ENCODE peak calls at places on chromosomes 16 and 17, in nine cellular contexts. A is mesenchymal stem cell, J is ascending aorta, E is prostate gland, F is aorta, X is pancreas, P is mammary epithelial cell, Y is fibroblast of lung, S is Peyer's patch. U is an unnamed sample. For H3K4me1 and H3K9me3, the result is how much of the 10 kb centered on the place peaks cover.

GRCh38 chr17:67800495-67800928 is 24.8 kb upstream of the BPTF start:
- DNase-seq in A (peak), J (peak), E (peak), F (peak), X (peak), P (peak), Y (peak), S (peak), U (peak)

GRCh38 chr17:73043686-73044581 is 48.6 kb downstream of the SLC39A11 start:
- DNase-seq in A (no peak), J (no peak), E (no peak), F (no peak), X (no peak), P (peak), Y (peak), S (no peak), U (no peak)

GRCh38 chr17:67477687-67478086 is 100.6 kb downstream of the PITPNC1 start:
- DNase-seq in A (no peak), J (no peak), E (no peak), F (no peak), X (no peak), P (peak), Y (peak), S (no peak), U (no peak)

GRCh38 chr17:50028207-50029120 is 27.4 kb upstream of the ITGA3 start:
- DNase-seq in A (peak), J (no peak), E (no peak), F (peak), X (no peak), P (peak), Y (peak), S (no peak), U (no peak)

GRCh38 chr17:1473170-1473569 is 17.1 kb upstream of the CRK start:
- DNase-seq in A (no peak), J (no peak), E (no peak), F (no peak), X (no peak), P (no peak), Y (no peak), S (no peak), U (no peak)

GRCh38 chr17:39634384-39634871 is 2.5 kb upstream of the STARD3 start:
- DNase-seq in A (peak), J (no peak), E (no peak), F (no peak), X (no peak), P (peak), Y (peak), S (no peak), U (peak)

GRCh38 chr17:51260960-51261958 is 913 bp downstream of the UTP18 start:
- DNase-seq in A (peak), J (no peak), E (peak), F (peak), X (peak), P (no peak), Y (no peak), S (peak), U (peak)

GRCh38 chr16:2149630-2150417 is 1.4 kb downstream of the RAB26 start:
- DNase-seq in A (no peak), J (no peak), E (no peak), F (peak), X (peak), P (no peak), Y (no peak), S (no peak), U (no peak)

GRCh38 chr17:15436399-15437369 is 30.7 kb downstream of the CDRT4 start:
- DNase-seq in A (peak), J (no peak), E (no peak), F (no peak), X (no peak), P (no peak), Y (peak), S (peak), U (no peak)

GRCh38 chr16:67736858-67737257 is 17.7 kb upstream of the GFOD2 start:
- DNase-seq in A (no peak), J (no peak), E (no peak), F (no peak), X (no peak), P (peak), Y (no peak), S (no peak), U (no peak)

GRCh38 chr16:75320435-75320834 is 69.0 kb upstream of the BCAR1 start:
- DNase-seq in A (no peak), J (no peak), E (no peak), F (no peak), X (no peak), P (no peak), Y (no peak), S (no peak), U (peak)

GRCh38 chr17:79075433-79075805 is 795 bp downstream of the ENGASE start:
- DNase-seq in A (peak), J (no peak), E (no peak), F (no peak), X (no peak), P (no peak), Y (no peak), S (no peak), U (no peak)

GRCh38 chr17:75645889-75646625 is 12.8 kb downstream of the SMIM5 start:
- DNase-seq in A (no peak), J (peak), E (peak), F (peak), X (peak), P (no peak), Y (no peak), S (peak), U (peak)

GRCh38 chr17:72666519-72666874 is 426.0 kb downstream of the SLC39A11 start:
- DNase-seq in A (no peak), J (no peak), E (no peak), F (no peak), X (no peak), P (no peak), Y (peak), S (no peak), U (no peak)

GRCh38 chr17:17507465-17508011 is 11.3 kb upstream of the RASD1 start:
- DNase-seq in A (no peak), J (no peak), E (no peak), F (peak), X (peak), P (no peak), Y (no peak), S (peak), U (no peak)

GRCh38 chr16:48054881-48055601 is 100.8 kb downstream of the ABCC12 start:
- DNase-seq in A (peak), J (no peak), E (peak), F (no peak), X (no peak), P (peak), Y (peak), S (no peak), U (peak)

GRCh38 chr16:1823821-1824220 is 2.8 kb downstream of the HAGH start:
- DNase-seq in A (peak), J (no peak), E (no peak), F (no peak), X (no peak), P (peak), Y (peak), S (peak), U (peak)

GRCh38 chr16:84065536-84066132 is 23.0 kb upstream of the SLC38A8 start:
- DNase-seq in A (peak), J (no peak), E (peak), F (no peak), X (no peak), P (peak), Y (peak), S (peak), U (peak)

GRCh38 chr17:74836191-74836590 is 23.5 kb downstream of the GRIN2C start:
- DNase-seq in A (no peak), J (no peak), E (no peak), F (no peak), X (peak), P (no peak), Y (no peak), S (no peak), U (no peak)

DNA sequence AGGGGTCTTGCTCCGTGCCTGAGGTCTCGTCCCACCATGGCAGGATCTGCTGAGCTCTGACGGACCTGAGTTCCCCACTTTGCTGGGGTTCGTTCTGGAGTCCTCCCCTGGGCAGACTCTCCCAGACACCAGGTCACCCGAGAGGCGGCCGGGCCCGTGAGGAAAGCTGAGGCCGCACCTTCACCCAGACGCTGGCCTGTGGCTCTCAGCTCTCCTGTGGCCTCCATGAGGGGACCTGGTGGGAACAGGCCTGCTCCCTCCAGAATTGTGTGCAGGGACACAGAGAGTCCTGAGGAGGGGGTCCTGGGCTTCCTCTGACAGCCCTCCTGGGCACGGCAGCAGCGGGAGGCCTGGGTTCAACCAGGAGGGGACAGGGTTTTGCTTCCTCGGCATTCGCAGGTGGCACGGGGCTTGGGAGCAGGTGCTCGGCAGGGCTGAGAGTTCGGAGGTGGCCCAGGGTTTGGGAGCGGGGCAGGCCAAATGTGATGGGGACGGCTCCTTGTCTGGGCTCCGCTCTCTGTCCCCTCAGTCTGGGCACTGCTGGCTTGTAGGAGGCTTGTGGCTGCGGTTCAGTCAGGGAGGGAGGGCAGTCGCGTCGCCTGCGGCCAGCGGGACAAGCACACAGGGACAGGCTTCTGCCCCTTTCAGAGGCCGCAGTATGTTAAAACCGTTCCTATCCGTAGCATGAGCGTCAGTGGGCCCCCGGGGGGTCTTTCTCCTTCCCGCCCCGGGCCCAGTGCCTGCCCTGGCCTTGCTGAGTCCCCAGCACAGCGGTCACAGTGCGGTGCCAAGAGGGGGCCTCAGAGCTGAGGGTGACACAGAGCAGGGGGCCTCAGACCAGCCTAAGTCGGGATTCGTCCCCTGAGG is 8.1 kb upstream of the SNAI3 start:
- DNase-seq in A (no peak), J (no peak), E (no peak), F (no peak), X (peak), P (no peak), Y (no peak), S (no peak), U (no peak)
- H3K4me1 ChIP-seq in A (under half), J (under half), E (under half), F (under half), X (under half), P (under half), Y (under half), S (under half), U (under half)

GRCh38 chr16:46746821-46747776 is 1.0 kb downstream of the MYLK3 start:
- DNase-seq in A (peak), J (no peak), E (no peak), F (peak), X (no peak), P (no peak), Y (no peak), S (no peak), U (peak)

GRCh38 chr16:46747777-46748651 is at the start of gene MYLK3:
- DNase-seq in A (peak), J (no peak), E (no peak), F (peak), X (no peak), P (no peak), Y (no peak), S (no peak), U (peak)

GRCh38 chr16:46745594-46745993 is 2.5 kb downstream of the MYLK3 start:
- DNase-seq in A (no peak), J (no peak), E (no peak), F (peak), X (no peak), P (no peak), Y (no peak), S (no peak), U (no peak)

GRCh38 chr16:46739934-46740333 is 8.2 kb downstream of the MYLK3 start:
- DNase-seq in A (no peak), J (no peak), E (no peak), F (peak), X (no peak), P (no peak), Y (no peak), S (no peak), U (no peak)

GRCh38 chr16:46743232-46743719 is 4.9 kb downstream of the MYLK3 start:
- DNase-seq in A (peak), J (no peak), E (no peak), F (peak), X (no peak), P (peak), Y (peak), S (no peak), U (peak)
- H3K4me3 ChIP-seq in A (no peak), J (no peak), E (no peak), F (no peak), X (no peak), P (no peak), Y (no peak), S (no peak), U (no peak)

DNA sequence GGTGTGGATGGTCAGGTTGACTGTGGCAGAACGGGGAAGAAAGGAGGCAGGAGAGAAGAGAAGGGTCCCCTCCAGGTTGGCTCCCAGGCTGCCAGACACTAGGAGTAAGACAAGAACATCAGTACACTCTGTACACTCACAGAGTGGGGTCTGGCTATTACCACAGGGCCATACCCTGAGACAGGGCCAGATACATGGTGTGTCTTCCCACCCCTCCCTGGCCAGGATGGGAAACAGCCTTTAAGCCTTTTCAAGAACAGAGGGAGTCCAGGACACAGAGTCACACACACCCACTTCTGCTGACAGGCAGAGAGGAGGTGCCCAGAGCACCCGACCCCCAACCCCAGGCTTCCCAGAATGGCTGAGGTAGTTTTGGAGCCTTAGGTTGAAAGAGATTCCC is 99.4 kb downstream of the LITAF start:
- DNase-seq in A (no peak), J (no peak), E (no peak), F (peak), X (no peak), P (no peak), Y (no peak), S (no peak), U (no peak)
- H3K9me3 ChIP-seq in A (under half), J (under half), E (under half), F (under half), X (under half), P (under half), Y (under half), S (under half), U (under half)

GRCh38 chr16:87108941-87109340 is 208.3 kb downstream of the C16orf95 start:
- DNase-seq in A (no peak), J (no peak), E (no peak), F (no peak), X (no peak), P (peak), Y (no peak), S (no peak), U (no peak)

GRCh38 chr16:87107221-87107620 is 210.0 kb downstream of the C16orf95 start:
- DNase-seq in A (no peak), J (no peak), E (no peak), F (no peak), X (no peak), P (no peak), Y (no peak), S (no peak), U (no peak)

GRCh38 chr16:87108278-87108677 is 208.9 kb downstream of the C16orf95 start:
- DNase-seq in A (no peak), J (no peak), E (no peak), F (no peak), X (no peak), P (no peak), Y (no peak), S (no peak), U (no peak)
- H3K4me1 ChIP-seq in A (under half), J (under half), E (under half), F (under half), X (under half), P (under half), Y (under half), S (under half), U (under half)

DNA sequence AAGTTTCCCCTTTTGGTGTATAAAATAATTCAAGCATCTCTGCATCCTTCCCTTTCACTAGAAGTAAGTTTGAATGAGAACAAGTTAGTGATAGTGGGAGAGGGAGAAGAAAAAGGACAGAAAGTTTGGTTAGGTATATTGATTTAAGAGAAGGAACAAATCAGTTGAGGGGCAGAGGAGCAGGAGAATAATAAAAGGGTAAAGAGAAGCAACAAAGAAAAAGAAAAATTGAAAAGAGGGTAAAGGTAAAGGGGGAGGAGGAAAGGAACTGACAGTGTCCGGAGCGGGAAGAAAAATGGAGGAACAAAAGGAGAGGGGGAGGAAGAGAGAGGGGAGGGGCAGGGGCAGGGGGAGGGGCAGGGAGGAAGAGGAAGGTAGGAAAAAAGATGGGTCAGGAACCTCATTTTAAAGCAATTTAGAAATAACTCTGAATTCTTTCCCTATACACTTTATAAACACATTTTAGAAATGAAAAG is 6.3 kb upstream of the IGF2BP1 start:
- DNase-seq in A (no peak), J (no peak), E (no peak), F (no peak), X (no peak), P (no peak), Y (no peak), S (no peak), U (peak)
- H3K4me3 ChIP-seq in A (no peak), J (no peak), E (no peak), F (no peak), X (no peak), P (no peak), Y (no peak), S (no peak), U (no peak)